ENCODE peak calls at places on chromosomes 7 and 10, in seven cellular contexts. L, E, P, X, J, K and W are unnamed samples.

GRCh38 chr7:13872751-13873150 is 116.7 kb downstream of the ETV1 start:
- DNase-seq in L (no peak), E (no peak), P (no peak), K (no peak), X (no peak), J (no peak), W (no peak)

GRCh38 chr7:114416089-114416990 is 1.7 kb downstream of the FOXP2 start:
- DNase-seq in E (no peak), P (no peak), J (no peak), K (no peak), X (no peak), L (no peak), W (no peak)

GRCh38 chr7:111098011-111098925 is 7.3 kb downstream of the LRRN3 start:
- DNase-seq in J (no peak), P (no peak), K (no peak), X (no peak), L (peak; percentile 33), E (peak; percentile 35), W (no peak)

GRCh38 chr7:1096156-1097119 is 8.5 kb downstream of the GPER1 start:
- DNase-seq in J (no peak), E (no peak), L (no peak), X (no peak), K (no peak), P (no peak), W (no peak)

GRCh38 chr7:115477193-115477651 is 553.3 kb downstream of the TFEC start:
- DNase-seq in P (peak; percentile 19), E (peak; percentile 24), K (no peak), X (peak; percentile 12), L (peak; percentile 61), J (no peak), W (no peak)

GRCh38 chr7:77269360-77270075 is 69.9 kb upstream of the FGL2 start:
- DNase-seq in X (no peak), J (no peak), P (no peak), K (no peak), E (peak; percentile 25), L (no peak), W (no peak)

GRCh38 chr10:71840177-71840711 is 10.8 kb downstream of the PSAP start:
- DNase-seq in X (peak; percentile 73), K (no peak), L (peak; percentile 77), E (peak; percentile 98), P (peak; percentile 58), J (peak; percentile 76), W (peak; percentile 91)

GRCh38 chr7:131238260-131238940 is 89.3 kb upstream of the MKLN1 start:
- DNase-seq in L (no peak), J (peak; percentile 41), E (peak; percentile 77), K (no peak), X (no peak), P (no peak), W (no peak)

GRCh38 chr7:98509836-98510235 is 107.2 kb upstream of the NPTX2 start:
- DNase-seq in X (no peak), L (no peak), K (no peak), E (peak; percentile 8), J (no peak), P (no peak), W (no peak)

GRCh38 chr10:63720689-63721088 is 199.5 kb downstream of the REEP3 start:
- DNase-seq in K (no peak), E (peak; percentile 15), X (no peak), P (no peak), L (no peak), J (no peak), W (no peak)

GRCh38 chr7:97480700-97481410 is 251.0 kb upstream of the TAC1 start:
- DNase-seq in J (no peak), L (no peak), X (no peak), E (no peak), P (no peak), K (no peak), W (no peak)

GRCh38 chr10:114548662-114549061 is 109.4 kb downstream of the ABLIM1 start:
- DNase-seq in J (peak; percentile 44), X (peak; percentile 48), K (no peak), E (peak; percentile 38), L (peak; percentile 43), P (peak; percentile 64), W (peak; percentile 25)

GRCh38 chr10:116715396-116715795 is 27.0 kb downstream of the HSPA12A start:
- DNase-seq in E (peak; percentile 43), J (no peak), X (no peak), L (no peak), K (no peak), P (no peak), W (no peak)

GRCh38 chr7:64887756-64888508 is 15.1 kb upstream of the ZNF273 start:
- DNase-seq in K (no peak), L (peak; percentile 68), X (no peak), J (no peak), E (no peak), P (peak; percentile 61), W (no peak)

GRCh38 chr7:98193474-98194180 is 17.6 kb upstream of the BHLHA15 start:
- DNase-seq in P (no peak), J (no peak), K (no peak), X (no peak), L (no peak), E (no peak), W (no peak)

GRCh38 chr7:18509491-18509890 is 13.9 kb downstream of the HDAC9 start:
- DNase-seq in P (no peak), X (no peak), K (no peak), J (no peak), E (no peak), L (no peak), W (no peak)

GRCh38 chr10:89745903-89746302 is 44.5 kb downstream of the KIF20B start:
- DNase-seq in K (no peak), X (no peak), P (no peak), J (no peak), E (no peak), L (no peak), W (no peak)

GRCh38 chr7:148045521-148045920 is 545.0 kb upstream of the C7orf33 start:
- DNase-seq in X (no peak), P (no peak), K (no peak), L (no peak), J (no peak), E (no peak), W (no peak)

GRCh38 chr7:5661941-5662340 is 119.5 kb downstream of the RNF216 start:
- DNase-seq in P (no peak), E (no peak), K (no peak), L (peak; percentile 61), X (no peak), J (no peak), W (no peak)

GRCh38 chr7:47282790-47283496 is 299.0 kb downstream of the TNS3 start:
- DNase-seq in L (no peak), E (no peak), J (no peak), X (no peak), P (peak; percentile 14), K (no peak), W (no peak)

GRCh38 chr7:47284691-47285246 is 297.1 kb downstream of the TNS3 start:
- DNase-seq in J (no peak), L (no peak), X (no peak), K (no peak), E (no peak), P (peak; percentile 18), W (no peak)

GRCh38 chr7:47283497-47284131 is 298.3 kb downstream of the TNS3 start:
- DNase-seq in P (peak; percentile 90), X (no peak), L (no peak), J (peak; percentile 63), K (no peak), E (no peak), W (no peak)

GRCh38 chr7:47288060-47288459 is 293.9 kb downstream of the TNS3 start:
- DNase-seq in K (no peak), X (no peak), E (no peak), J (no peak), L (no peak), P (peak; percentile 10), W (no peak)

GRCh38 chr7:47285860-47286491 is 295.9 kb downstream of the TNS3 start:
- DNase-seq in K (no peak), L (no peak), J (no peak), P (peak; percentile 15), E (peak; percentile 98), X (no peak), W (peak; percentile 93)
- TF ChIP-seq CTCF in K (no peak), L (no peak), J (no peak), P (no peak), E (peak; percentile 76), X (no peak), W (peak; percentile 55)

GRCh38 chr7:40655426-40655825 is 520.6 kb downstream of the SUGCT start:
- DNase-seq in J (no peak), K (no peak), P (no peak), L (no peak), E (no peak), X (no peak), W (no peak)
- TF ChIP-seq CTCF in J (no peak), K (no peak), P (no peak), L (no peak), E (no peak), X (no peak), W (no peak)

GRCh38 chr7:104111294-104111693 is 96.5 kb downstream of the ORC5 start:
- DNase-seq in L (no peak), K (no peak), J (no peak), E (no peak), X (no peak), P (no peak), W (no peak)

GRCh38 chr7:104106106-104106505 is 101.7 kb downstream of the ORC5 start:
- DNase-seq in L (no peak), E (peak; percentile 22), K (no peak), P (no peak), X (no peak), J (no peak), W (no peak)
- TF ChIP-seq CTCF in L (no peak), E (peak; percentile 26), K (no peak), P (no peak), X (no peak), J (no peak), W (peak; percentile 24)

GRCh38 chr10:69783515-69783914 is 18.2 kb upstream of the COL13A1 start:
- DNase-seq in E (no peak), X (no peak), P (no peak), L (no peak), J (no peak), K (no peak), W (no peak)
- TF ChIP-seq CTCF in E (no peak), X (no peak), P (no peak), L (no peak), J (no peak), K (no peak), W (no peak)